ENCODE peak calls at places on chromosome 15, in seven cellular contexts. V is mesendoderm, Y is IMR-90, E is mesenchymal stem cell, F is H9, D is H1, O is trophoblast cell. J is an unnamed sample.

GRCh38 chr15:87777054-87777498 is 479.5 kb downstream of the NTRK3 start:
- DNase-seq in V (no peak), Y (peak), F (no peak), E (peak), D (no peak), O (no peak), J (no peak)

GRCh38 chr15:38252481-38253311 is at the start of gene SPRED1:
- DNase-seq in D (peak), F (peak), V (peak), O (peak), Y (peak), E (no peak), J (peak)

GRCh38 chr15:20272422-20273184 is 269.0 kb downstream of the GOLGA6L6 start:
- DNase-seq in V (peak), F (no peak), O (no peak), Y (no peak), D (no peak), E (no peak), J (no peak)

GRCh38 chr15:85494035-85494793 is 113.8 kb downstream of the AKAP13 start:
- DNase-seq in D (no peak), O (peak), Y (peak), V (peak), F (no peak), E (peak), J (no peak)

GRCh38 chr15:34984884-34985630 is 3.0 kb downstream of the ZNF770 start:
- DNase-seq in O (no peak), E (peak), D (no peak), V (no peak), Y (peak), F (no peak), J (no peak)

GRCh38 chr15:75042730-75043508 is 19.5 kb downstream of the PPCDC start:
- DNase-seq in F (peak), V (peak), Y (peak), O (peak), E (peak), D (peak), J (no peak)

GRCh38 chr15:69790632-69791031 is 307.1 kb downstream of the TLE3 start:
- DNase-seq in F (no peak), O (no peak), V (no peak), E (no peak), D (no peak), Y (no peak), J (no peak)

GRCh38 chr15:88620995-88621772 is at the start of gene AEN:
- DNase-seq in E (peak), V (peak), O (peak), D (peak), F (peak), Y (peak), J (peak)

GRCh38 chr15:59303641-59304433 is 68.8 kb downstream of the MYO1E start:
- DNase-seq in Y (peak), D (no peak), O (peak), E (no peak), F (no peak), V (no peak), J (no peak)

GRCh38 chr15:36497903-36498302 is 81.5 kb upstream of the CDIN1 start:
- DNase-seq in E (no peak), O (no peak), D (no peak), Y (no peak), F (no peak), V (no peak), J (no peak)

GRCh38 chr15:72319360-72319984 is 485 bp downstream of the CELF6 start:
- DNase-seq in D (peak), E (peak), O (peak), V (peak), F (peak), Y (peak), J (peak)

GRCh38 chr15:63109498-63110290 is 12.0 kb upstream of the LACTB start:
- DNase-seq in D (peak), F (no peak), O (no peak), Y (peak), V (no peak), E (no peak), J (no peak)

DNA sequence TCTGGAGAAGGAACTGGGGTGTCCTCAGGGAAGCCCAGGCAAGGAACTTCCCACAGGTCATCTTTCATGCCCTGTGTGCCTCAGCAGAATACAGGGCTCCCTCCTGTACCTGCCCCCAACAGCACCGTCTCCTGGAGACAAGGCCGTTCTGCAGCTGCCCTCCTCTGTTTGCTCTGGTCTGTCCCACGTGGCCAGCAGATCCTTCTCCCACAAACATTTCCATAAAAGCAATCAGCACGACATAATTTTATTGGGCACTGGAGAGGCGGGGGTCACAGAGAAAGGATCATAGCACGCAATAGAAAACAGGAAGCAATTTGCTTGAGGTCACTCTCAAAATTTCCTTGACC is 29.5 kb downstream of the STARD5 start:
- DNase-seq in E (no peak), V (peak), D (no peak), Y (no peak), O (no peak), F (peak), J (no peak)
- H3K23ac ChIP-seq in E (no peak), V (no peak), D (no peak), Y (no peak), O (no peak), F (no peak), J (no peak)

DNA sequence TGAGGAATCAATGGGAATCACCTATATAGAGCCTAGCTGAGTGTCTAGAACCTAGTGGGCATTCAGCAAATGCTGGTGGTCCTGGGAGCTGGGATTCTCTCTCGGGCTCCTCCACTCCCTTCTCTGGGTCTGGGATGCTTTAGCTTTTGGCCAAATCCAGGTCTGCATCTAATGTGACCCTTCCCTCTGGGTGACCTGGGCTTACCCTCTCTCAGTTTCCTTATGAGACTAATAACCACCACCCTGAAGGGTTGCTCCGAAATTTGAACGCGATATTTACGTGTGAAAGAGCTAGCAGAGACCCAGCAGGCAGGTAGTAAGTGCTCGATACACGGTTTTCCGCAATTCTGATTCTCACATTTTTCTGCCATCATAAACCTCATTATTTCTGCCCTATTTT is 44.4 kb downstream of the PCSK6 start:
- DNase-seq in V (no peak), D (no peak), F (no peak), E (no peak), O (no peak), Y (no peak), J (no peak)
- H3K27ac ChIP-seq in V (no peak), D (no peak), F (no peak), E (no peak), O (no peak), Y (no peak), J (no peak)

GRCh38 chr15:31498329-31498728 is 171.7 kb downstream of the KLF13 start:
- DNase-seq in V (no peak), Y (no peak), E (no peak), F (peak), D (peak), O (no peak), J (no peak)

GRCh38 chr15:31498756-31499155 is 172.1 kb downstream of the KLF13 start:
- DNase-seq in F (peak), O (no peak), D (peak), V (no peak), Y (no peak), E (no peak), J (no peak)

GRCh38 chr15:31499953-31500808 is 173.5 kb downstream of the KLF13 start:
- DNase-seq in F (peak), V (peak), Y (no peak), D (peak), E (no peak), O (no peak), J (no peak)

GRCh38 chr15:31497838-31498237 is 171.2 kb downstream of the KLF13 start:
- DNase-seq in O (no peak), E (no peak), F (peak), D (peak), Y (no peak), V (no peak), J (no peak)

DNA sequence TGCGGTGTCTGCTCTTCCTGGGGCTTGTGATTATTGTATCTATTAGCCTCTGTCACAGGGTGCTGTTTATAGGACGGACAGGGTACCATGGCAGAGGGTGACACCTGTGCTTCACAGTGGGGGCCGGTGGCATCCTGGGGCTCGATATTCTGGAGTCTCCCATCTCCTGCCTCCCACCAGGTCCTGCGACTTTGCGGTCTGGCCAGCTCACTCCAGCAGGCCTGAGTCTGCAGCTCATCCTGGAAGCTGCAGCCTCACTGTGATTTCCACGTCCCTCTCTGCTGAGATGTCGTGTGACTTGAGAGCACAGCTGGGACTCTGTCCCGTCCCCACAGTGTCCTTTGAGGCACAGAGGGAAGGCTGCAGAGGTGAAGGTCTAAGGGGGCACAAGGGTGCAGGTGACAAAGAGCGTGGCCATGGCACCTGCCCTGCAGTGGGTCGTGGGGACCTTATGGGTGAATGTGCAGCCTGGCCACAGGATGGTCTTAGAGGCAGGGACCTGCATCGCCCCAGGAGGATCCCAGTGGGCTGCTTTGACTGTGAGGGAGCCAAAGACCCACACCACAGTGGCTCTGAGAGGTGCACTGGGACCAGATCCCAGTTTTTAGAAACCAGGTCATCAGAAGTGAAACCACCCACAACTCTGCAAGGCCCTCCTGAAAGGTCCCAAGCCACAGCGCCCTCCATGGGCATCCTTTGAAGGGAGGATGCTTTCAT is 172.8 kb downstream of the KLF13 start:
- DNase-seq in V (no peak), E (no peak), D (no peak), O (no peak), Y (no peak), F (peak), J (no peak)
- H3K9ac ChIP-seq in V (no peak), E (no peak), D (no peak), O (no peak), Y (no peak), F (no peak), J (no peak)

GRCh38 chr15:66847565-66847991 is 145.5 kb downstream of the SMAD6 start:
- DNase-seq in Y (no peak), O (no peak), V (no peak), D (no peak), E (no peak), F (peak), J (no peak)
- H3K23ac ChIP-seq in Y (no peak), O (no peak), V (no peak), D (no peak), E (peak), F (no peak), J (no peak)

GRCh38 chr15:48644498-48644826 is 1.0 kb downstream of the FBN1 start:
- DNase-seq in O (no peak), F (no peak), E (peak), Y (peak), V (peak), D (no peak), J (no peak)

GRCh38 chr15:48644827-48645557 is 517 bp downstream of the FBN1 start:
- DNase-seq in V (peak), F (peak), D (peak), Y (peak), E (peak), O (peak), J (peak)

GRCh38 chr15:48646364-48646763 is 855 bp upstream of the FBN1 start:
- DNase-seq in D (no peak), E (no peak), V (no peak), O (no peak), Y (no peak), F (no peak), J (no peak)

GRCh38 chr15:48643776-48644497 is 1.6 kb downstream of the FBN1 start:
- DNase-seq in O (no peak), V (no peak), Y (no peak), D (no peak), E (peak), F (no peak), J (no peak)

DNA sequence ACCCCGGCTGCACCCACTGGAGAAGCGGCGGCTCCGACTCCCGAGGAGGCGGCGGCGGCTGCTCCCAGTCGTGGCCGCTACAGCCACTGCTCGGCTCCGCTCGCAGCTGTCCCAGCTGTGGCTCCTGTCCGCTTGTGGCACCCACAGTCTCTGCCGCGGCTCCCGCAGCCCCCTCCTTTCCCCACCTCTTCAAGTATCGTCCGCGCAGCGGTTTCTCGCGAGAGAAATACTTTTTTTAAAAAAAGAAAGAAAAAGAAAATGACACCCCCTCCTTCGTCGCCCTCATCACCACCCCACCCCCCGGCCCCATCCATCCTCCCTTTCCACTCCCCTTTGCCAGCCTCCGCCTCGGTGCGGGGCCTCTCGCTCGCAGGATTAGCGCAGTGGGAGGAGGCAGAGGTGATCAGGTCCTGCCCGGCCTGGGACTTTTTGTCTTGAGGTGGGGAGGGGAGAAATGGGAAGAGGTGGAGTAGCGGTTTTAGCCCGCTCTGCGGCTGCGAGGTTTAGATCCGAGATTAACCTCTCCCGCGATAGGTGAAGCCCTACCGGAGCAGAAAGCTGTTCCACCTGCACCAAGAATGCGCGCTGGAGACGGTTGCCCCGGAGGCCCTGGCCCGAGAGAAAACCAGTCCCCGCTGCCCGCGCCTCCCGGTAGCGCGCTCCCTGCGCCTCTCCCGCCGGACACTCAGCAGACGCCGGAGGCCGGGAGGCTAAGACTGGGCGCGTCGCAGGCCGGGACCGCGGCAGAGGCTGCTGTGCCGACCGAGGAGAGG is at the start of gene FBN1:
- DNase-seq in Y (peak), F (peak), O (peak), D (peak), V (peak), E (peak), J (peak)
- H3K27ac ChIP-seq in Y (peak), F (no peak), O (no peak), D (no peak), V (peak), E (peak), J (peak)

GRCh38 chr15:90862487-90862886 is 5.9 kb upstream of the FURIN start:
- DNase-seq in E (no peak), V (no peak), Y (no peak), D (no peak), O (no peak), F (no peak), J (no peak)
- H3K9ac ChIP-seq in E (no peak), V (no peak), Y (no peak), D (no peak), O (no peak), F (no peak), J (no peak)

GRCh38 chr15:61936528-61937195 is 123.6 kb downstream of the VPS13C start:
- DNase-seq in Y (no peak), E (no peak), F (no peak), O (no peak), V (no peak), D (no peak), J (no peak)
- H3K23ac ChIP-seq in Y (no peak), E (no peak), F (no peak), O (no peak), V (no peak), D (no peak), J (no peak)

J was measured in neuronal stem cell.